ENCODE peak calls at places on chromosome 22, in eight cellular contexts. V, A, S, E, N, X, T and U are unnamed samples. For H3K4me1, the result is how much of the 10 kb centered on the place peaks cover.

GRCh38 chr22:42892156-42892555 is 35.1 kb upstream of the ARFGAP3 start:
- DNase-seq in V (no peak), A (no peak), S (no peak), E (no peak), N (no peak), X (no peak), T (no peak), U (no peak)

GRCh38 chr22:43126506-43127165 is 16.1 kb downstream of the BIK start:
- DNase-seq in V (no peak), A (peak), S (peak), E (peak), N (peak), X (peak), T (no peak), U (no peak)

GRCh38 chr22:43884600-43885318 is 7.1 kb downstream of the PNPLA5 start:
- DNase-seq in V (peak), A (peak), S (peak), E (peak), N (peak), X (peak), T (peak), U (peak)

GRCh38 chr22:42996646-42997365 is 18.1 kb downstream of the PACSIN2 start:
- DNase-seq in V (no peak), A (no peak), S (no peak), E (no peak), N (no peak), X (no peak), T (no peak), U (no peak)

GRCh38 chr22:23609983-23610781 is 21.9 kb downstream of the DRICH1 start:
- DNase-seq in V (no peak), A (no peak), S (no peak), E (no peak), N (no peak), X (no peak), T (no peak), U (no peak)

GRCh38 chr22:43516386-43516785 is 104.6 kb downstream of the MPPED1 start:
- DNase-seq in V (no peak), A (no peak), S (no peak), E (no peak), N (no peak), X (no peak), T (no peak), U (no peak)

GRCh38 chr22:46791201-46791731 is 28.8 kb downstream of the TBC1D22A start:
- DNase-seq in V (no peak), A (no peak), S (no peak), E (no peak), N (peak), X (peak), T (no peak), U (peak)

GRCh38 chr22:17098379-17098819 is 13.6 kb downstream of the IL17RA start:
- DNase-seq in V (no peak), A (no peak), S (no peak), E (no peak), N (no peak), X (no peak), T (no peak), U (no peak)

GRCh38 chr22:31879585-31879984 is 64.8 kb upstream of the YWHAH start:
- DNase-seq in V (no peak), A (no peak), S (no peak), E (no peak), N (no peak), X (no peak), T (no peak), U (no peak)

GRCh38 chr22:46352276-46352675 is 16.8 kb downstream of the TRMU start:
- DNase-seq in V (no peak), A (no peak), S (no peak), E (no peak), N (no peak), X (no peak), T (no peak), U (no peak)

GRCh38 chr22:43013355-43014061 is 1.4 kb downstream of the PACSIN2 start:
- DNase-seq in V (no peak), A (no peak), S (peak), E (no peak), N (no peak), X (no peak), T (no peak), U (no peak)

GRCh38 chr22:23072035-23072910 is 2.0 kb downstream of the GNAZ start:
- DNase-seq in V (no peak), A (no peak), S (no peak), E (peak), N (peak), X (no peak), T (no peak), U (no peak)

GRCh38 chr22:19648419-19648929 is 65.8 kb upstream of the SEPTIN5 start:
- DNase-seq in V (peak), A (no peak), S (no peak), E (peak), N (no peak), X (peak), T (no peak), U (no peak)

DNA sequence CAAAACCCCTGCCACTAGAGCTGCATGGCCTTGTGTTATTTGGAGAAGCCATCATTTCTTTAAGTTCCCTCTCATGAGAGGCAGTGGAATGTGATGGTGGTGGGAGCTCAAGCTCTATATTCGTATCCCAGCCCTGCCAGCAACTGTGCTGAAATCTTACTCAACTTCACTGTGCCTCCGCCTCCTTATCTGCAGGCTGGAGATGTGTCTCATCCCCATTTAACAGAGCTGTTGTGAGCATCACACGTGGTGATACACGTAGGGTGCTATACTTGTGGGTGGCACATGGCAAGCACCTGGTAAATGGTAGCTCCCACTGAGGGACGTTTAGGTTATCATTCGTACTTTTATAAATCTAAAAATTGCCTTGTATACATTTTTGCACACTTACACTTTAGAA is 23.1 kb downstream of the TNRC6B start:
- DNase-seq in V (no peak), A (no peak), S (no peak), E (no peak), N (no peak), X (no peak), T (no peak), U (peak)
- H3K4me1 ChIP-seq in V (half or more), A (under half), S (under half), E (under half), N (under half), X (under half), T (under half), U (half or more)

GRCh38 chr22:41401781-41402648 is 20.3 kb downstream of the TEF start:
- DNase-seq in V (no peak), A (no peak), S (peak), E (no peak), N (peak), X (peak), T (peak), U (peak)
- H3K4me2 ChIP-seq in V (no peak), A (no peak), S (no peak), E (no peak), N (peak), X (peak), T (no peak), U (no peak)

DNA sequence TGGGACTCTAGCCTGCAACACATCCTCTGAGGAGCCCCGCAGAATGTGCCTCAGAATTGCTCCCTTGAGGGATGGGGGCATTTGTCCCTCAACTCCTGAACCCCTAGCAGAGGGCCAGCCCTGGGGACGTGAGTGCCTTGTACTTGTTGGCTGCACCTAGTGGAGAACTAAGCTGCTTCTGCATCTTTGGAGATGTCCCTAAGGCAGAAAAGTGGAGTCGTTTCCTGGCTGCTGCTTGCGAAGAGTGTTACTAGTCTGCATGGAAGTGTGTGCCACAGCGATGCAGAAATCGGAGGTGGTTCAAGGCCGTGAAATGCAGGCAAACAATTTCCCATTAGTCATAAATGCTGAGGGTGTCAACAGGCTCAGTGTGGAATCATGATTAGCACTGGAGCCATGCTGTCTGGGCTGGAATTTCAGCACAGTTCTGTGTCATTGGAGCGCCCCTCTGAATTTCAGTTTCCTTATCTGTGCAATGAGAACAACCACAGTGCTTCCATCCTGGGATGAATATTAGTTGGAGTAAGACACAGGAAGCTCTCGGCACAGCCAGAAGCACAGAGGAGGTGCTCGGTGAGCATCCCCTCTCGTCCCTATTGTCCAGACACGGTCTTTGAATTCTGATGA is 56.5 kb downstream of the MIAT start:
- DNase-seq in V (no peak), A (no peak), S (no peak), E (no peak), N (no peak), X (no peak), T (no peak), U (no peak)
- H3K4me1 ChIP-seq in V (under half), A (under half), S (under half), E (under half), N (under half), X (under half), T (under half), U (under half)

GRCh38 chr22:50399751-50400331 is 56.7 kb downstream of the PPP6R2 start:
- DNase-seq in V (peak), A (peak), S (no peak), E (peak), N (no peak), X (no peak), T (peak), U (peak)
- H3K4me2 ChIP-seq in V (no peak), A (no peak), S (no peak), E (no peak), N (no peak), X (no peak), T (no peak), U (no peak)

GRCh38 chr22:36551096-36551495 is 22.1 kb upstream of the EIF3D start:
- DNase-seq in V (no peak), A (no peak), S (no peak), E (no peak), N (no peak), X (no peak), T (no peak), U (no peak)
- H3K4me1 ChIP-seq in V (under half), A (under half), S (under half), E (under half), N (under half), X (under half), T (under half), U (under half)

GRCh38 chr22:28023774-28024173 is 104.7 kb upstream of the PITPNB start:
- DNase-seq in V (no peak), A (no peak), S (no peak), E (peak), N (no peak), X (no peak), T (no peak), U (no peak)

GRCh38 chr22:28025866-28026575 is 107.0 kb upstream of the PITPNB start:
- DNase-seq in V (no peak), A (no peak), S (no peak), E (no peak), N (no peak), X (no peak), T (no peak), U (no peak)

GRCh38 chr22:28023036-28023435 is 104.0 kb upstream of the PITPNB start:
- DNase-seq in V (no peak), A (no peak), S (no peak), E (no peak), N (no peak), X (no peak), T (no peak), U (no peak)

GRCh38 chr22:28025333-28025732 is 106.3 kb upstream of the PITPNB start:
- DNase-seq in V (no peak), A (peak), S (no peak), E (no peak), N (no peak), X (no peak), T (no peak), U (no peak)

GRCh38 chr22:28024422-28024888 is 105.4 kb upstream of the PITPNB start:
- DNase-seq in V (no peak), A (no peak), S (no peak), E (no peak), N (no peak), X (no peak), T (no peak), U (no peak)
- H3K4me2 ChIP-seq in V (no peak), A (no peak), S (no peak), E (no peak), N (no peak), X (no peak), T (no peak), U (no peak)

GRCh38 chr22:21832291-21833290 is 34.9 kb downstream of the MAPK1 start:
- DNase-seq in V (peak), A (peak), S (peak), E (peak), N (peak), X (no peak), T (no peak), U (peak)
- H3K4me1 ChIP-seq in V (under half), A (under half), S (under half), E (under half), N (under half), X (under half), T (under half), U (under half)

GRCh38 chr22:39239561-39240423 is 5.0 kb downstream of the PDGFB start:
- DNase-seq in V (no peak), A (no peak), S (peak), E (no peak), N (no peak), X (no peak), T (no peak), U (no peak)
- H3K4me2 ChIP-seq in V (no peak), A (no peak), S (peak), E (no peak), N (no peak), X (no peak), T (no peak), U (peak)